ENCODE peak calls at places on chromosomes 6 and 20, in nine cellular contexts. K is CD8-positive, alpha-beta T cell; O is sigmoid colon; D is body of pancreas; S is uterus; I is Karpas-422; Z is psoas muscle; H is PC-3; A is pancreas. V is an unnamed sample.

GRCh38 chr20:15992564-15992963 is 580.7 kb downstream of the KIF16B start:
- DNase-seq in H (peak), S (no peak), Z (no peak), I (peak), D (no peak), A (no peak), O (no peak), K (no peak), V (no peak)

GRCh38 chr6:35024601-35025054 is 116.5 kb downstream of the TCP11 start:
- DNase-seq in S (no peak), A (no peak), H (peak), O (no peak), K (no peak), D (peak), Z (peak), I (no peak), V (peak)

GRCh38 chr20:16580596-16580995 is 7.3 kb upstream of the KIF16B start:
- DNase-seq in H (no peak), S (no peak), K (no peak), I (no peak), Z (no peak), D (no peak), O (no peak), A (no peak), V (no peak)

GRCh38 chr20:16261733-16262277 is 311.4 kb downstream of the KIF16B start:
- DNase-seq in Z (no peak), O (no peak), S (no peak), H (no peak), I (no peak), A (no peak), K (no peak), D (no peak), V (no peak)

GRCh38 chr6:35262596-35262995 is 3.1 kb downstream of the ZNF76 start:
- DNase-seq in K (no peak), A (no peak), S (no peak), O (peak), Z (no peak), D (no peak), H (no peak), I (no peak), V (no peak)

GRCh38 chr6:108157972-108158441 is 7.8 kb upstream of the NR2E1 start:
- DNase-seq in S (no peak), Z (no peak), A (no peak), O (no peak), D (no peak), I (no peak), K (no peak), H (no peak), V (no peak)

GRCh38 chr6:33640361-33640760 is 19.2 kb downstream of the ITPR3 start:
- DNase-seq in A (no peak), H (no peak), I (no peak), K (no peak), Z (no peak), D (no peak), S (no peak), O (no peak), V (no peak)

GRCh38 chr20:10986586-10986985 is 312.8 kb upstream of the JAG1 start:
- DNase-seq in S (no peak), I (no peak), O (no peak), K (no peak), H (no peak), Z (no peak), D (no peak), A (no peak), V (no peak)

GRCh38 chr6:40152196-40152595 is 217.9 kb upstream of the MOCS1 start:
- DNase-seq in I (no peak), H (no peak), A (no peak), Z (no peak), D (no peak), S (no peak), O (no peak), K (no peak), V (no peak)

GRCh38 chr6:128754658-128755256 is 128.2 kb upstream of the LAMA2 start:
- DNase-seq in A (no peak), D (no peak), S (no peak), O (no peak), H (no peak), K (no peak), I (no peak), Z (no peak), V (no peak)

GRCh38 chr6:156988276-156989158 is 211.3 kb downstream of the ARID1B start:
- DNase-seq in H (no peak), O (no peak), K (no peak), I (peak), D (no peak), A (no peak), Z (no peak), S (no peak), V (no peak)

GRCh38 chr20:53343433-53343832 is 250.2 kb downstream of the ZNF217 start:
- DNase-seq in S (no peak), K (no peak), Z (no peak), I (no peak), A (peak), D (peak), O (no peak), H (no peak), V (no peak)

GRCh38 chr6:121389419-121389818 is 46.0 kb upstream of the GJA1 start:
- DNase-seq in O (no peak), Z (no peak), A (no peak), H (no peak), I (no peak), S (no peak), D (no peak), K (no peak), V (no peak)

GRCh38 chr6:109260701-109261100 is 121.6 kb downstream of the CD164 start:
- DNase-seq in A (no peak), K (no peak), S (no peak), I (no peak), H (no peak), Z (no peak), D (no peak), O (no peak), V (no peak)

GRCh38 chr20:49701313-49701731 is 12.4 kb downstream of the B4GALT5 start:
- DNase-seq in H (peak), D (no peak), S (no peak), Z (no peak), A (no peak), O (no peak), K (no peak), I (no peak), V (no peak)

GRCh38 chr6:73811706-73812105 is 115.7 kb downstream of the CD109 start:
- DNase-seq in I (no peak), A (no peak), S (no peak), O (no peak), Z (no peak), D (no peak), H (no peak), K (no peak), V (no peak)

GRCh38 chr20:32628960-32629530 is 43.9 kb upstream of the NOL4L start:
- DNase-seq in O (no peak), A (no peak), H (no peak), K (no peak), D (no peak), S (no peak), I (peak), Z (no peak), V (no peak)

GRCh38 chr6:162554531-162554930 is 173.0 kb downstream of the PRKN start:
- DNase-seq in I (no peak), K (no peak), D (no peak), Z (no peak), O (no peak), H (no peak), S (no peak), A (no peak), V (no peak)

GRCh38 chr6:76703786-76704185 is 631.3 kb upstream of the IMPG1 start:
- DNase-seq in Z (no peak), S (no peak), A (no peak), H (no peak), O (no peak), D (no peak), K (no peak), I (no peak), V (no peak)

GRCh38 chr6:110813338-110813737 is 1.9 kb downstream of the CDK19 start:
- DNase-seq in I (no peak), A (no peak), S (no peak), Z (no peak), O (no peak), H (no peak), K (no peak), D (no peak), V (no peak)

GRCh38 chr6:99369533-99369932 is 20.1 kb upstream of the FAXC start:
- DNase-seq in A (no peak), Z (no peak), I (no peak), S (no peak), K (no peak), D (no peak), H (no peak), O (no peak), V (no peak)

GRCh38 chr6:6810727-6811126 is 222.2 kb downstream of the LY86 start:
- DNase-seq in O (no peak), D (no peak), Z (no peak), H (no peak), I (no peak), A (no peak), K (no peak), S (no peak), V (no peak)
- H3K4me3 ChIP-seq in O (peak), D (no peak), Z (peak), H (peak), I (no peak), A (peak), K (peak), S (no peak), V (no peak)

GRCh38 chr6:27280540-27281000 is 31.5 kb downstream of the POM121L2 start:
- DNase-seq in O (no peak), D (no peak), A (no peak), Z (no peak), I (no peak), S (no peak), K (no peak), H (no peak), V (no peak)
- H3K4me3 ChIP-seq in O (no peak), D (no peak), A (no peak), Z (no peak), I (no peak), S (no peak), K (no peak), H (peak), V (no peak)

GRCh38 chr6:98041921-98042320 is 758.9 kb upstream of the MMS22L start:
- DNase-seq in S (no peak), I (no peak), D (no peak), A (no peak), O (no peak), H (no peak), Z (no peak), K (no peak), V (no peak)
- H3K4me3 ChIP-seq in S (no peak), I (no peak), D (no peak), A (no peak), O (no peak), H (no peak), Z (no peak), K (no peak), V (no peak)

GRCh38 chr6:64012351-64013060 is 376.9 kb downstream of the PHF3 start:
- DNase-seq in S (no peak), A (no peak), H (peak), Z (no peak), I (peak), O (no peak), D (no peak), K (no peak), V (no peak)
- H3K4me3 ChIP-seq in S (no peak), A (no peak), H (no peak), Z (no peak), I (no peak), O (no peak), D (no peak), K (no peak), V (no peak)

GRCh38 chr6:37435816-37436215 is 2.8 kb downstream of the CMTR1 start:
- DNase-seq in I (no peak), H (no peak), K (no peak), A (no peak), O (no peak), S (no peak), Z (no peak), D (no peak), V (no peak)
- H3K4me3 ChIP-seq in I (no peak), H (no peak), K (no peak), A (no peak), O (no peak), S (no peak), Z (no peak), D (no peak), V (no peak)

GRCh38 chr6:2842139-2842552 is 483 bp upstream of the SERPINB1 start:
- DNase-seq in K (no peak), D (no peak), I (no peak), Z (no peak), O (no peak), S (no peak), H (no peak), A (no peak), V (no peak)

GRCh38 chr6:2839195-2839981 is 2.3 kb downstream of the SERPINB1 start:
- DNase-seq in Z (no peak), O (no peak), I (no peak), K (no peak), D (peak), A (no peak), S (no peak), H (peak), V (no peak)

GRCh38 chr6:2839982-2840793 is 1.5 kb downstream of the SERPINB1 start:
- DNase-seq in K (no peak), S (no peak), O (no peak), Z (no peak), A (no peak), H (peak), D (no peak), I (no peak), V (no peak)

GRCh38 chr6:2841264-2842138 is at the start of gene SERPINB1:
- DNase-seq in A (peak), O (peak), D (peak), K (peak), S (peak), Z (peak), I (no peak), H (peak), V (peak)

DNA sequence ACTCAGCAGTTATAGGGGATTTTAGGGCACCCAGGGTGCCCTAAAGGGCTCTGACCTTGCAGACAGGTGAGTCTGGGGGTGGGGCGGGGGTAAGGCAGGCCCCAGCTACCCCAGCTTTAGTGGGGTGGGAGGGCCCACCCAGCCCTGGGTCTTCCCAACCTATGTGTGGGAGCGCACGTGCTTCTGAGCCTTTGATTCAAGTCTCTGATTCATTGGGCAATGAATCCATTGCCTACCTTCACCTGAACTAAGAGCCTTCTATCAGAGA is 935 bp downstream of the SERPINB1 start:
- DNase-seq in I (no peak), H (no peak), S (no peak), Z (no peak), D (no peak), O (no peak), A (no peak), K (no peak), V (no peak)
- H3K4me3 ChIP-seq in I (no peak), H (peak), S (peak), Z (peak), D (peak), O (peak), A (peak), K (peak), V (peak)

V was measured in lung.